ENCODE peak calls at places on chromosome 20, in seven cellular contexts. R, W, O, I, H, S and Y are unnamed samples.

GRCh38 chr20:12255571-12255970 is 337.9 kb downstream of the BTBD3 start:
- DNase-seq in I (no peak), W (no peak), O (no peak), H (no peak), R (no peak), S (no peak), Y (no peak)

GRCh38 chr20:57806975-57807374 is 97.2 kb upstream of the PMEPA1 start:
- DNase-seq in S (no peak), I (peak), R (no peak), O (no peak), W (no peak), H (no peak), Y (no peak)

GRCh38 chr20:47506335-47506734 is 4.6 kb downstream of the NCOA3 start:
- DNase-seq in H (no peak), I (no peak), W (no peak), R (no peak), O (no peak), S (no peak), Y (no peak)

GRCh38 chr20:53608456-53609413 is 15.1 kb upstream of the ZNF217 start:
- DNase-seq in W (no peak), S (no peak), O (peak), R (no peak), I (no peak), H (no peak), Y (no peak)

GRCh38 chr20:44969320-44969879 is 3.1 kb downstream of the STK4 start:
- DNase-seq in S (no peak), R (no peak), I (no peak), H (no peak), O (no peak), W (no peak), Y (no peak)

GRCh38 chr20:62370115-62370806 is 3.1 kb upstream of the LAMA5 start:
- DNase-seq in S (peak), R (no peak), I (peak), H (peak), O (no peak), W (no peak), Y (no peak)

GRCh38 chr20:45308078-45308778 is at the start of gene MATN4:
- DNase-seq in O (no peak), W (no peak), H (no peak), R (no peak), I (no peak), S (no peak), Y (no peak)

GRCh38 chr20:22248052-22248667 is 336.2 kb downstream of the FOXA2 start:
- DNase-seq in I (no peak), R (no peak), O (no peak), H (no peak), W (peak), S (no peak), Y (no peak)

GRCh38 chr20:45157977-45158376 is 16.7 kb upstream of the PI3 start:
- DNase-seq in O (no peak), W (no peak), I (no peak), S (peak), R (no peak), H (no peak), Y (no peak)

GRCh38 chr20:17505664-17506517 is 25.3 kb downstream of the BFSP1 start:
- DNase-seq in R (peak), H (no peak), S (peak), O (no peak), I (peak), W (no peak), Y (no peak)

GRCh38 chr20:48686238-48687096 is 141.3 kb downstream of the PREX1 start:
- DNase-seq in R (no peak), S (no peak), O (peak), W (no peak), I (peak), H (peak), Y (no peak)

GRCh38 chr20:25237610-25238318 is 10.1 kb upstream of the PYGB start:
- DNase-seq in R (no peak), W (no peak), S (peak), I (peak), H (peak), O (peak), Y (no peak)

GRCh38 chr20:44650777-44651493 is 564 bp downstream of the ADA start:
- DNase-seq in S (no peak), R (peak), I (peak), O (no peak), H (no peak), W (peak), Y (no peak)

GRCh38 chr20:51310216-51310615 is 232.3 kb downstream of the NFATC2 start:
- DNase-seq in H (peak), S (no peak), O (no peak), W (no peak), I (no peak), R (no peak), Y (no peak)

GRCh38 chr20:49573900-49574416 is 6.0 kb upstream of the PTGIS start:
- DNase-seq in H (no peak), I (peak), O (peak), R (no peak), S (no peak), W (no peak), Y (no peak)

GRCh38 chr20:58611236-58612020 is 39.7 kb upstream of the STX16 start:
- DNase-seq in H (no peak), I (no peak), S (peak), O (no peak), W (no peak), R (no peak), Y (no peak)

GRCh38 chr20:9031951-9032350 is 36.9 kb upstream of the PLCB4 start:
- DNase-seq in R (no peak), I (no peak), H (no peak), S (no peak), W (no peak), O (no peak), Y (no peak)

GRCh38 chr20:44203161-44203560 is 7.4 kb downstream of the OSER1 start:
- DNase-seq in S (no peak), O (no peak), H (no peak), R (no peak), I (no peak), W (no peak), Y (no peak)

GRCh38 chr20:17571967-17572638 is 2.2 kb downstream of the DSTN start:
- DNase-seq in O (no peak), I (no peak), H (no peak), S (peak), R (no peak), W (no peak), Y (no peak)

GRCh38 chr20:54275359-54276108 is 67.6 kb downstream of the PFDN4 start:
- DNase-seq in I (no peak), O (no peak), R (no peak), H (no peak), S (no peak), W (no peak), Y (no peak)

GRCh38 chr20:36483919-36484808 is 57.2 kb upstream of the MYL9 start:
- DNase-seq in S (peak), H (no peak), R (no peak), O (no peak), W (no peak), I (no peak), Y (no peak)
- H3K27ac ChIP-seq in S (no peak), H (peak), R (peak), O (peak), W (no peak), I (peak), Y (no peak)

DNA sequence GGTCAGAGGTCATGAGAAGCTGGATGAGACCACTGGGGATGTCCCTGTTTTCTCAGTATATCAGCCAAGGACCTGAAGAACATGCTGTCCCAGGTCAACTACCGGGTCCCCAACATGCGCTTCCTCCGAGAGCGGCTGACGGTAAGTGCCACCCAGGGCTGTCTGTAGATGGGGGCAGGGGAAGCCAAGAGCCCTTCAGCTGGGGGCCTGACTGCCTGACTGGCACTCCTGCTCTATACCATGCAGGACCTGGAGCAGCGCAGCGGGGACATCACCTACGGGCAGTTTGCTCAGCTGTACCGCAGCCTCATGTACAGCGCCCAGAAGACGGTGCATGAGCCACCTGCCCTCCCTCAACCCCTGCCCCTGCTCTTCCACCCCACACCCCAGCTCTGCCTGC is 25.1 kb downstream of the PLCG1 start:
- DNase-seq in S (no peak), R (peak), W (no peak), I (no peak), H (no peak), O (no peak), Y (no peak)
- H3K27ac ChIP-seq in S (no peak), R (no peak), W (no peak), I (no peak), H (peak), O (no peak), Y (peak)

GRCh38 chr20:4152696-4153235 is 137.4 kb upstream of the RNF24 start:
- DNase-seq in I (peak), H (no peak), S (no peak), O (peak), W (no peak), R (peak), Y (no peak)

GRCh38 chr20:4151991-4152695 is 136.8 kb upstream of the RNF24 start:
- DNase-seq in W (no peak), H (no peak), S (no peak), I (peak), O (no peak), R (peak), Y (no peak)

GRCh38 chr20:4150095-4150492 is 134.7 kb upstream of the RNF24 start:
- DNase-seq in O (peak), S (no peak), I (peak), R (peak), H (no peak), W (no peak), Y (no peak)

GRCh38 chr20:4153251-4153650 is 137.9 kb upstream of the RNF24 start:
- DNase-seq in H (no peak), W (no peak), O (peak), S (no peak), R (peak), I (peak), Y (peak)

GRCh38 chr20:4151342-4151741 is 136.0 kb upstream of the RNF24 start:
- DNase-seq in R (peak), I (peak), W (no peak), H (no peak), S (no peak), O (no peak), Y (no peak)
- H3K27ac ChIP-seq in R (no peak), I (peak), W (no peak), H (no peak), S (no peak), O (no peak), Y (no peak)

GRCh38 chr20:33679758-33680485 is 5.7 kb upstream of the NECAB3 start:
- DNase-seq in I (peak), W (peak), H (no peak), R (peak), S (no peak), O (peak), Y (no peak)
- H3K27ac ChIP-seq in I (no peak), W (peak), H (no peak), R (no peak), S (no peak), O (peak), Y (no peak)

GRCh38 chr20:3047486-3048419 is 1.9 kb downstream of the MRPS26 start:
- DNase-seq in O (no peak), W (no peak), H (no peak), R (no peak), S (no peak), I (no peak), Y (no peak)

GRCh38 chr20:3045042-3045815 is 623 bp upstream of the MRPS26 start:
- DNase-seq in H (peak), R (no peak), W (peak), I (no peak), S (peak), O (peak), Y (no peak)

GRCh38 chr20:3044336-3044965 is 1.0 kb downstream of the GNRH2 start:
- DNase-seq in O (no peak), R (peak), H (no peak), I (no peak), S (no peak), W (no peak), Y (no peak)

GRCh38 chr20:3045816-3046676 is at the start of gene MRPS26:
- DNase-seq in I (peak), H (peak), O (peak), S (peak), R (peak), W (peak), Y (peak)

DNA sequence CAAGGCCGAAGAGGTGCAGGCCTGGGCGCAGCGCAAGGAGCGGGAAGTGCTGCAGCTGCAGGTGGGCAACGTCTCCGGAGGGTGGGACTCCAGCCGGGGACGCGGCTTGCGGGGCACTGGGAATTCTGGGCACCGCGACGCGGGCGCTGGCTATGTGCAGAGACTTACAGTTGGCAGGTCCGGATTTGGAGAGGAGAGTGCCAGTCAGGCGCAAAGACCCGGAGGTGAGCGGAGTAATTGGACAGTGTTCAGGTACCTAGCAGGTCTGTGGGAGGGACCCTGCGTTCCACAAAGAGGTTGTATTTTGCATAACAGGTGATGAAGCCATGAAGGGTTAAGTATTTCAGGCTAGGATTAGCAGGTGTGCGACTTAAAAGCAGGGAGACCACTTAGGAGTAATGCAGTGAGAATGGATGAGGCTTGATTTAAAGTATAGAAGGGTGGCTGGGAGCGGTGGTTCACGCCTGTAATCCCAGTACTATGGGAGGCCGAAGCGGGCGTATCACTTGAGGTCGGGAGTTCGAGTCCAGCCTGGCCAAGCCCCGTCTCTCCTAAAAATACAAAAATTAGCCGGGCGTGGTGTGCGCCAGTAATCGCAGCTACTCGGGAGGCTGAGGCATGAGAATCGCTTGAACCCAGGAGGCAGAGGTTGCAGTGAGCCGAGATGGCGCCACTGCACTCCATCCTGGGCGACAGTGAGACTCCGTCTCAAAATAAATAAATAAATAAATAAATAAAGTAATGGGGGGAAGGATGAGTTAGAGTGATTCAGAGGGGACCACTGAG is 1.0 kb downstream of the MRPS26 start:
- DNase-seq in R (no peak), W (peak), H (peak), S (peak), O (no peak), I (no peak), Y (no peak)
- H3K27ac ChIP-seq in R (no peak), W (peak), H (peak), S (no peak), O (peak), I (peak), Y (peak)

DNA sequence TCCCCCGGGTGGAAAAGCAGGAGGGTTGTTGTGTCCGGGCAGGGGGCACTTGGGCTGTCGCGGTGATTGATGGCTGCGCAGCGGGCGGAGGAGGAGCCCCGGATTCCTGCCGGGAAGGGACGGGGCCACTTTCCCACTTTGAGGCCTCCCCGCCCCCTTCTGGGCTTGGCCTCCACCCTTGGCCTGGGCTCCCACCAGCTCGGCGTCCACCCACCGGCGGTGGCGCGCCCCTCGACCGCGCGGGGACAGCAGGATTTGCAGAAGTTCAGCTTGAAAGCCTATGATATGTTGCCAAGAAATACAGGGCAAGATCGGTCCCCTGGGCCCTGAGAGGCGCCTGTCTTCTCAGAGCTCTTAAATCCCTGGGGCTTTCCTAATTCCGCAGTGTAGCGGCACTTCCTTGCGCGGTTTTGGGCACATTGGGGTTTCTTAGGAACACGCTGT is 852 bp downstream of the RIN2 start:
- DNase-seq in S (peak), I (no peak), W (peak), R (peak), H (peak), O (peak), Y (peak)
- H3K27ac ChIP-seq in S (no peak), I (peak), W (no peak), R (peak), H (peak), O (peak), Y (peak)

GRCh38 chr20:35766843-35767242 is 5.0 kb upstream of the PHF20 start:
- DNase-seq in I (no peak), H (no peak), W (no peak), S (no peak), O (no peak), R (no peak), Y (no peak)
- H3K27ac ChIP-seq in I (no peak), H (peak), W (no peak), S (no peak), O (no peak), R (no peak), Y (no peak)

GRCh38 chr20:34798328-34798727 is 27.1 kb downstream of the NCOA6 start:
- DNase-seq in S (no peak), R (no peak), O (no peak), I (no peak), W (no peak), H (no peak), Y (no peak)
- H3K27ac ChIP-seq in S (no peak), R (no peak), O (no peak), I (no peak), W (no peak), H (no peak), Y (peak)